ENCODE peak calls at places on chromosomes 16 and 17, in four cellular contexts. M is CD4-positive, alpha-beta T cell; W is GM04503; V is SJSA1. T is an unnamed sample.

GRCh38 chr16:81693047-81693446 is 86.0 kb upstream of the PLCG2 start:
- DNase-seq in V (peak), M (no peak), W (no peak), T (no peak)

GRCh38 chr17:60863892-60864673 is 186.4 kb downstream of the BCAS3 start:
- DNase-seq in W (peak), V (no peak), M (no peak), T (no peak)

GRCh38 chr17:70868134-70868533 is 698.8 kb downstream of the KCNJ2 start:
- DNase-seq in M (no peak), V (no peak), W (no peak), T (no peak)

GRCh38 chr17:81898885-81899284 is 3.2 kb upstream of the NPB start:
- DNase-seq in M (no peak), V (no peak), W (no peak), T (no peak)

GRCh38 chr16:11630230-11631056 is 37.8 kb upstream of the SNN start:
- DNase-seq in M (no peak), V (no peak), W (no peak), T (no peak)

GRCh38 chr17:29977836-29978235 is 36.4 kb downstream of the EFCAB5 start:
- DNase-seq in V (no peak), W (peak), M (no peak), T (peak)

GRCh38 chr16:19210175-19210924 is 42.3 kb downstream of the SYT17 start:
- DNase-seq in W (no peak), V (peak), M (no peak), T (no peak)

GRCh38 chr17:27354491-27355081 is 60.7 kb downstream of the WSB1 start:
- DNase-seq in W (no peak), V (no peak), M (no peak), T (no peak)

GRCh38 chr17:3592216-3592860 is 16.9 kb downstream of the TRPV1 start:
- DNase-seq in W (no peak), V (no peak), M (no peak), T (no peak)

GRCh38 chr17:957856-958421 is 21.6 kb downstream of the NXN start:
- DNase-seq in M (no peak), V (no peak), W (no peak), T (no peak)

GRCh38 chr17:81086789-81087551 is 52.0 kb downstream of the BAIAP2 start:
- DNase-seq in W (no peak), M (no peak), V (no peak), T (no peak)

GRCh38 chr17:3979276-3979583 is 15.0 kb upstream of the ATP2A3 start:
- DNase-seq in W (no peak), V (no peak), M (no peak), T (no peak)

GRCh38 chr17:35341465-35341992 is 31.9 kb downstream of the SLFN11 start:
- DNase-seq in M (no peak), W (no peak), V (no peak), T (no peak)

GRCh38 chr17:43019418-43019817 is 2.8 kb downstream of the VAT1 start:
- DNase-seq in M (no peak), W (no peak), V (no peak), T (no peak)

GRCh38 chr17:81398855-81399451 is 3.7 kb downstream of the BAHCC1 start:
- DNase-seq in M (no peak), W (no peak), V (no peak), T (no peak)

GRCh38 chr17:68048996-68049395 is 13.5 kb downstream of the KPNA2 start:
- DNase-seq in W (no peak), M (no peak), V (no peak), T (no peak)

GRCh38 chr17:81004336-81005015 is 12.8 kb downstream of the CHMP6 start:
- DNase-seq in V (no peak), M (no peak), W (no peak), T (no peak)

GRCh38 chr16:49189286-49189685 is 92.4 kb downstream of the CBLN1 start:
- DNase-seq in W (no peak), V (no peak), M (no peak), T (no peak)

GRCh38 chr17:2222901-2223616 is 80.5 kb downstream of the SMG6 start:
- DNase-seq in M (peak), W (peak), V (no peak), T (peak)

GRCh38 chr17:43949777-43950176 is 4.0 kb downstream of the PYY start:
- DNase-seq in V (no peak), W (no peak), M (no peak), T (no peak)

T was measured in skeletal muscle cell.